ENCODE peak calls at places on chromosome 10, in eight cellular contexts. W is EL, V is heart right ventricle, Q is iPS DF 19.7, D is NCI-H748 treated with DMSO at 0.1 percent for 48 hours, Z is NCI-H2081, O is LoVo, R is amygdala. A is an unnamed sample.

GRCh38 chr10:93604145-93604544 is 3.1 kb upstream of the RBP4 start:
- DNase-seq in W (no peak), V (no peak), Q (no peak), D (no peak), Z (no peak), O (peak; percentile 8), R (no peak), A (no peak)

GRCh38 chr10:36209480-36209879 is 567.4 kb upstream of the FZD8 start:
- DNase-seq in W (no peak), V (no peak), Q (no peak), D (no peak), Z (no peak), O (no peak), R (no peak), A (no peak)

GRCh38 chr10:81696609-81697388 is 178.2 kb upstream of the NRG3 start:
- DNase-seq in W (no peak), V (no peak), Q (peak; percentile 45), D (no peak), Z (no peak), O (no peak), R (no peak), A (no peak)

GRCh38 chr10:13608246-13608853 is 21.6 kb downstream of the PRPF18 start:
- DNase-seq in W (no peak), V (no peak), Q (no peak), D (no peak), Z (no peak), O (no peak), R (no peak), A (no peak)

GRCh38 chr10:17910144-17910789 is 41.5 kb upstream of the SLC39A12 start:
- DNase-seq in W (peak; percentile 66), V (no peak), Q (no peak), D (peak; percentile 52), Z (no peak), O (peak; percentile 64), R (no peak), A (no peak)

GRCh38 chr10:103636996-103637395 is 143.5 kb downstream of the NEURL1 start:
- DNase-seq in W (no peak), V (no peak), Q (no peak), D (no peak), Z (no peak), O (no peak), R (no peak), A (no peak)

GRCh38 chr10:119715628-119716505 is 10.0 kb upstream of the INPP5F start:
- DNase-seq in W (no peak), V (no peak), Q (no peak), D (no peak), Z (no peak), O (no peak), R (no peak), A (no peak)

GRCh38 chr10:93993782-93994668 is at the start of gene PLCE1:
- DNase-seq in W (peak; percentile 62), V (peak; percentile 48), Q (no peak), D (peak; percentile 9), Z (peak; percentile 28), O (peak; percentile 62), R (peak; percentile 17), A (no peak)

GRCh38 chr10:133379152-133379800 is at the start of gene PAOX:
- DNase-seq in W (peak; percentile 66), V (peak; percentile 82), Q (no peak), D (peak; percentile 7), Z (no peak), O (peak; percentile 32), R (no peak), A (peak; percentile 76)

GRCh38 chr10:34405611-34406462 is 409.3 kb downstream of the PARD3 start:
- DNase-seq in W (peak; percentile 33), V (no peak), Q (no peak), D (no peak), Z (no peak), O (peak; percentile 16), R (no peak), A (no peak)

GRCh38 chr10:32790483-32790882 is 167.5 kb downstream of the ITGB1 start:
- DNase-seq in W (peak; percentile 26), V (no peak), Q (no peak), D (no peak), Z (no peak), O (no peak), R (no peak), A (no peak)

GRCh38 chr10:108250954-108251620 is 1086.6 kb upstream of the SORCS1 start:
- DNase-seq in W (peak; percentile 1), V (no peak), Q (no peak), D (no peak), Z (no peak), O (no peak), R (no peak), A (no peak)

GRCh38 chr10:35456175-35456574 is 119.9 kb downstream of the CCNY start:
- DNase-seq in W (no peak), V (no peak), Q (no peak), D (peak; percentile 62), Z (no peak), O (no peak), R (no peak), A (no peak)

GRCh38 chr10:57341294-57341693 is 926.4 kb downstream of the IPMK start:
- DNase-seq in W (no peak), V (no peak), Q (no peak), D (no peak), Z (no peak), O (no peak), R (no peak), A (no peak)

GRCh38 chr10:20313665-20314064 is 497.4 kb downstream of the PLXDC2 start:
- DNase-seq in W (no peak), V (no peak), Q (no peak), D (no peak), Z (no peak), O (no peak), R (no peak), A (no peak)

GRCh38 chr10:84140036-84140379 is 699 bp downstream of the GHITM start:
- DNase-seq in W (peak; percentile 35), V (no peak), Q (no peak), D (no peak), Z (no peak), O (peak; percentile 27), R (no peak), A (no peak)

GRCh38 chr10:126130291-126130710 is 233.9 kb downstream of the FANK1 start:
- DNase-seq in W (no peak), V (peak; percentile 48), Q (no peak), D (no peak), Z (no peak), O (no peak), R (no peak), A (no peak)

A was measured in natural killer cell treated with Interleukin-12 subunit alpha and Interleukin-12 subunit beta and Interleukin-15 and Interleukin-18, amount 100 ng/mL, for 72 hours.